ENCODE peak calls at places on chromosome 19, in four cellular contexts. One of them, this sample, is unnamed.

GRCh38 chr19:47003611-47003935 is 16.1 kb upstream of the NPAS1 start:
- ATAC-seq in CD4-positive, CD25-positive, alpha-beta regulatory T cell: no peak
- ATAC-seq in K562: peak; percentile 23
- ATAC-seq in heart left ventricle: peak; percentile 29
- ATAC-seq in this sample: no peak

GRCh38 chr19:3012522-3013260 is 16.4 kb downstream of the TLE2 start:
- ATAC-seq in CD4-positive, CD25-positive, alpha-beta regulatory T cell: no peak
- ATAC-seq in K562: peak; percentile 65
- ATAC-seq in heart left ventricle: no peak
- ATAC-seq in this sample: no peak

GRCh38 chr19:6048348-6048747 is 62.0 kb downstream of the RFX2 start:
- ATAC-seq in CD4-positive, CD25-positive, alpha-beta regulatory T cell: no peak
- ATAC-seq in K562: peak; percentile 41
- ATAC-seq in heart left ventricle: no peak
- ATAC-seq in this sample: no peak

GRCh38 chr19:36090930-36091695 is 19.8 kb upstream of the OVOL3 start:
- ATAC-seq in CD4-positive, CD25-positive, alpha-beta regulatory T cell: no peak
- ATAC-seq in K562: no peak
- ATAC-seq in heart left ventricle: no peak
- ATAC-seq in this sample: no peak

GRCh38 chr19:46828484-46828883 is 22.2 kb downstream of the AP2S1 start:
- ATAC-seq in CD4-positive, CD25-positive, alpha-beta regulatory T cell: peak; percentile 32
- ATAC-seq in K562: no peak
- ATAC-seq in heart left ventricle: no peak
- ATAC-seq in this sample: no peak

GRCh38 chr19:49565261-49565660 is 15.1 kb downstream of the NOSIP start:
- ATAC-seq in CD4-positive, CD25-positive, alpha-beta regulatory T cell: no peak
- ATAC-seq in K562: no peak
- ATAC-seq in heart left ventricle: peak; percentile 73
- ATAC-seq in this sample: peak; percentile 51

GRCh38 chr19:36093687-36094086 is 17.3 kb upstream of the OVOL3 start:
- ATAC-seq in CD4-positive, CD25-positive, alpha-beta regulatory T cell: no peak
- ATAC-seq in K562: no peak
- ATAC-seq in heart left ventricle: peak; percentile 90
- ATAC-seq in this sample: no peak

GRCh38 chr19:4695224-4695731 is 25.1 kb upstream of the MYDGF start:
- ATAC-seq in CD4-positive, CD25-positive, alpha-beta regulatory T cell: no peak
- ATAC-seq in K562: no peak
- ATAC-seq in heart left ventricle: peak; percentile 72
- ATAC-seq in this sample: no peak

GRCh38 chr19:47020992-47021496 is 1.4 kb downstream of the NPAS1 start:
- ATAC-seq in CD4-positive, CD25-positive, alpha-beta regulatory T cell: no peak
- ATAC-seq in K562: peak; percentile 20
- ATAC-seq in heart left ventricle: no peak
- ATAC-seq in this sample: no peak

GRCh38 chr19:6739390-6739883 is at the start of gene TRIP10:
- ATAC-seq in CD4-positive, CD25-positive, alpha-beta regulatory T cell: no peak
- ATAC-seq in K562: peak; percentile 14
- ATAC-seq in heart left ventricle: peak; percentile 59
- ATAC-seq in this sample: peak; percentile 6

GRCh38 chr19:49749055-49749716 is 13.9 kb downstream of the TSKS start:
- ATAC-seq in CD4-positive, CD25-positive, alpha-beta regulatory T cell: no peak
- ATAC-seq in K562: peak; percentile 31
- ATAC-seq in heart left ventricle: peak; percentile 36
- ATAC-seq in this sample: no peak

GRCh38 chr19:34386645-34387445 is 17.4 kb upstream of the PDCD2L start:
- ATAC-seq in CD4-positive, CD25-positive, alpha-beta regulatory T cell: no peak
- ATAC-seq in K562: no peak
- ATAC-seq in heart left ventricle: no peak
- ATAC-seq in this sample: no peak

GRCh38 chr19:18053571-18054219 is 33.0 kb downstream of the IL12RB1 start:
- ATAC-seq in CD4-positive, CD25-positive, alpha-beta regulatory T cell: no peak
- ATAC-seq in K562: no peak
- ATAC-seq in heart left ventricle: no peak
- ATAC-seq in this sample: no peak

GRCh38 chr19:29841559-29842367 is 30.0 kb downstream of the CCNE1 start:
- ATAC-seq in CD4-positive, CD25-positive, alpha-beta regulatory T cell: no peak
- ATAC-seq in K562: no peak
- ATAC-seq in heart left ventricle: no peak
- ATAC-seq in this sample: no peak

GRCh38 chr19:45403781-45404556 is 900 bp downstream of the PPP1R13L start:
- ATAC-seq in CD4-positive, CD25-positive, alpha-beta regulatory T cell: no peak
- ATAC-seq in K562: peak; percentile 50
- ATAC-seq in heart left ventricle: peak; percentile 41
- ATAC-seq in this sample: no peak

GRCh38 chr19:9906475-9907087 is 29.7 kb downstream of the OLFM2 start:
- ATAC-seq in CD4-positive, CD25-positive, alpha-beta regulatory T cell: no peak
- ATAC-seq in K562: no peak
- ATAC-seq in heart left ventricle: peak; percentile 48
- ATAC-seq in this sample: no peak

GRCh38 chr19:22595918-22596341 is 38.2 kb upstream of the ZNF492 start:
- ATAC-seq in CD4-positive, CD25-positive, alpha-beta regulatory T cell: no peak
- ATAC-seq in K562: peak; percentile 21
- ATAC-seq in heart left ventricle: peak; percentile 68
- ATAC-seq in this sample: peak; percentile 75

GRCh38 chr19:42606660-42607351 is 12.1 kb upstream of the CEACAM8 start:
- ATAC-seq in CD4-positive, CD25-positive, alpha-beta regulatory T cell: no peak
- ATAC-seq in K562: peak; percentile 93
- ATAC-seq in heart left ventricle: peak; percentile 13
- ATAC-seq in this sample: no peak

GRCh38 chr19:49489601-49490167 is 2.3 kb downstream of the RPL13A start:
- ATAC-seq in CD4-positive, CD25-positive, alpha-beta regulatory T cell: no peak
- ATAC-seq in K562: peak; percentile 51
- ATAC-seq in heart left ventricle: no peak
- ATAC-seq in this sample: no peak

GRCh38 chr19:53507523-53508442 is 30.2 kb upstream of the ZNF331 start:
- ATAC-seq in CD4-positive, CD25-positive, alpha-beta regulatory T cell: no peak
- ATAC-seq in K562: no peak
- ATAC-seq in heart left ventricle: no peak
- ATAC-seq in this sample: no peak

GRCh38 chr19:2887391-2887914 is 13.3 kb upstream of the ZNF57 start:
- ATAC-seq in CD4-positive, CD25-positive, alpha-beta regulatory T cell: peak; percentile 28
- ATAC-seq in K562: peak; percentile 89
- ATAC-seq in heart left ventricle: peak; percentile 74
- ATAC-seq in this sample: peak; percentile 70

GRCh38 chr19:32351807-32352630 is 6.6 kb downstream of the ZNF507 start:
- ATAC-seq in CD4-positive, CD25-positive, alpha-beta regulatory T cell: no peak
- ATAC-seq in K562: no peak
- ATAC-seq in heart left ventricle: no peak
- ATAC-seq in this sample: no peak

GRCh38 chr19:19171821-19172532 is 1.9 kb upstream of the MEF2B start:
- ATAC-seq in CD4-positive, CD25-positive, alpha-beta regulatory T cell: no peak
- ATAC-seq in K562: peak; percentile 79
- ATAC-seq in heart left ventricle: no peak
- ATAC-seq in this sample: peak; percentile 60

GRCh38 chr19:18143902-18144301 is 9.1 kb upstream of the PIK3R2 start:
- ATAC-seq in CD4-positive, CD25-positive, alpha-beta regulatory T cell: no peak
- ATAC-seq in K562: no peak
- ATAC-seq in heart left ventricle: no peak
- ATAC-seq in this sample: no peak

GRCh38 chr19:51001495-51001894 is at the start of gene KLK8:
- ATAC-seq in CD4-positive, CD25-positive, alpha-beta regulatory T cell: no peak
- ATAC-seq in K562: no peak
- ATAC-seq in heart left ventricle: no peak
- ATAC-seq in this sample: no peak

GRCh38 chr19:18450934-18451836 is 13.3 kb upstream of the ISYNA1 start:
- ATAC-seq in CD4-positive, CD25-positive, alpha-beta regulatory T cell: peak; percentile 87
- ATAC-seq in K562: peak; percentile 97
- ATAC-seq in heart left ventricle: peak; percentile 87
- ATAC-seq in this sample: peak; percentile 87

GRCh38 chr19:51317968-51318367 is 6.5 kb downstream of the IGLON5 start:
- ATAC-seq in CD4-positive, CD25-positive, alpha-beta regulatory T cell: no peak
- ATAC-seq in K562: no peak
- ATAC-seq in heart left ventricle: no peak
- ATAC-seq in this sample: no peak

GRCh38 chr19:2841858-2842574 is 741 bp downstream of the ZNF555 start:
- ATAC-seq in CD4-positive, CD25-positive, alpha-beta regulatory T cell: no peak
- ATAC-seq in K562: peak; percentile 37
- ATAC-seq in heart left ventricle: no peak
- ATAC-seq in this sample: no peak

GRCh38 chr19:495047-495439 is 1.2 kb upstream of the MADCAM1 start:
- ATAC-seq in CD4-positive, CD25-positive, alpha-beta regulatory T cell: no peak
- ATAC-seq in K562: no peak
- ATAC-seq in heart left ventricle: no peak
- ATAC-seq in this sample: no peak

GRCh38 chr19:44782729-44783128 is 5.0 kb downstream of the CBLC start:
- ATAC-seq in CD4-positive, CD25-positive, alpha-beta regulatory T cell: no peak
- ATAC-seq in K562: peak; percentile 57
- ATAC-seq in heart left ventricle: no peak
- ATAC-seq in this sample: no peak

GRCh38 chr19:42528354-42529247 is at the start of gene CEACAM1:
- ATAC-seq in CD4-positive, CD25-positive, alpha-beta regulatory T cell: peak; percentile 84
- ATAC-seq in K562: peak; percentile 25
- ATAC-seq in heart left ventricle: peak; percentile 88
- ATAC-seq in this sample: no peak

GRCh38 chr19:928471-929259 is 2.8 kb downstream of the ARID3A start:
- ATAC-seq in CD4-positive, CD25-positive, alpha-beta regulatory T cell: no peak
- ATAC-seq in K562: no peak
- ATAC-seq in heart left ventricle: no peak
- ATAC-seq in this sample: no peak

GRCh38 chr19:35045667-35046300 is 4.3 kb downstream of the HPN start:
- ATAC-seq in CD4-positive, CD25-positive, alpha-beta regulatory T cell: peak; percentile 83
- ATAC-seq in K562: peak; percentile 77
- ATAC-seq in heart left ventricle: no peak
- ATAC-seq in this sample: peak; percentile 24

GRCh38 chr19:45972081-45972943 is 1.4 kb downstream of the NOVA2 start:
- ATAC-seq in CD4-positive, CD25-positive, alpha-beta regulatory T cell: peak; percentile 49
- ATAC-seq in K562: no peak
- ATAC-seq in heart left ventricle: peak; percentile 87
- ATAC-seq in this sample: no peak

GRCh38 chr19:11180346-11180745 is 17.0 kb downstream of the KANK2 start:
- ATAC-seq in CD4-positive, CD25-positive, alpha-beta regulatory T cell: no peak
- ATAC-seq in K562: no peak
- ATAC-seq in heart left ventricle: peak; percentile 29
- ATAC-seq in this sample: peak; percentile 60

GRCh38 chr19:4641132-4641531 is 1.8 kb downstream of the TNFAIP8L1 start:
- ATAC-seq in CD4-positive, CD25-positive, alpha-beta regulatory T cell: no peak
- ATAC-seq in K562: no peak
- ATAC-seq in heart left ventricle: no peak
- ATAC-seq in this sample: no peak

GRCh38 chr19:4390017-4390861 is 10.1 kb downstream of the SH3GL1 start:
- ATAC-seq in CD4-positive, CD25-positive, alpha-beta regulatory T cell: no peak
- ATAC-seq in K562: no peak
- ATAC-seq in heart left ventricle: peak; percentile 81
- ATAC-seq in this sample: peak; percentile 50

GRCh38 chr19:46802152-46802551 is 13.8 kb upstream of the SLC1A5 start:
- ATAC-seq in CD4-positive, CD25-positive, alpha-beta regulatory T cell: no peak
- ATAC-seq in K562: no peak
- ATAC-seq in heart left ventricle: no peak
- ATAC-seq in this sample: no peak

GRCh38 chr19:14971474-14971873 is 8.2 kb downstream of the SLC1A6 start:
- ATAC-seq in CD4-positive, CD25-positive, alpha-beta regulatory T cell: no peak
- ATAC-seq in K562: no peak
- ATAC-seq in heart left ventricle: no peak
- ATAC-seq in this sample: no peak
- H3K9me3 ChIP-seq in CD4-positive, CD25-positive, alpha-beta regulatory T cell: no peaks in the 10 kb centered on the region
- H3K9me3 ChIP-seq in K562: no peaks in the 10 kb centered on the region
- H3K9me3 ChIP-seq in heart left ventricle: no peaks in the 10 kb centered on the region
- H3K9me3 ChIP-seq in this sample: peaks cover 3% of the 10 kb centered on the region

DNA sequence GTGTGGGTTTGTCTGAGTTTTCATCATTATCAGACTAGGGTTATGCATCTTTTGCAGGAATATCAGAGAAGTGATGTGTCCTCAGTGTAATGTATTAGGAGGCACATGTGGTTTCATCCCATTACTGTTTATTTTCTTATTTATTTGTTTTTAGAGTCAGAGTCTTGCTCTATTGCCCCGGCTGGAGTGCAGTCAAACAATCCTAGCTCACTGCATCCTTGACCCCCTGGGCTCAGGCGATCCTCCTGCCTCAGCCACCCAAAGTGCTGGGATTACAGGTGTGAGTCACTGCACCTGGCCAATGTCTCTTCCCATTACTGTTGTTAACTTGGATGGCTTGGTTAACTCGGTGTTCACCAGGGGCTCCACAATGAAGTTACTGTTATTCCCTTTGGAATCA is 67.4 kb downstream of the MAP4K1 start:
- ATAC-seq in CD4-positive, CD25-positive, alpha-beta regulatory T cell: no peak
- ATAC-seq in K562: no peak
- ATAC-seq in heart left ventricle: no peak
- ATAC-seq in this sample: no peak
- H3K27ac ChIP-seq in CD4-positive, CD25-positive, alpha-beta regulatory T cell: no peak overlapping the region
- H3K27ac ChIP-seq in K562: no peak overlapping the region
- H3K27ac ChIP-seq in heart left ventricle: no peak overlapping the region
- H3K27ac ChIP-seq in this sample: no peak overlapping the region

GRCh38 chr19:56842421-56842820 is 1.9 kb upstream of the PEG3 start:
- ATAC-seq in CD4-positive, CD25-positive, alpha-beta regulatory T cell: no peak
- ATAC-seq in K562: no peak
- ATAC-seq in heart left ventricle: no peak
- ATAC-seq in this sample: no peak

GRCh38 chr19:56838930-56839664 is 1.4 kb downstream of the PEG3 start:
- ATAC-seq in CD4-positive, CD25-positive, alpha-beta regulatory T cell: peak; percentile 9
- ATAC-seq in K562: no peak
- ATAC-seq in heart left ventricle: peak; percentile 70
- ATAC-seq in this sample: peak; percentile 77

GRCh38 chr19:56839665-56840451 is 668 bp downstream of the PEG3 start:
- ATAC-seq in CD4-positive, CD25-positive, alpha-beta regulatory T cell: peak; percentile 31
- ATAC-seq in K562: no peak
- ATAC-seq in heart left ventricle: peak; percentile 69
- ATAC-seq in this sample: peak; percentile 71

GRCh38 chr19:56841194-56841546 is 644 bp upstream of the PEG3 start:
- ATAC-seq in CD4-positive, CD25-positive, alpha-beta regulatory T cell: no peak
- ATAC-seq in K562: no peak
- ATAC-seq in heart left ventricle: no peak
- ATAC-seq in this sample: no peak

DNA sequence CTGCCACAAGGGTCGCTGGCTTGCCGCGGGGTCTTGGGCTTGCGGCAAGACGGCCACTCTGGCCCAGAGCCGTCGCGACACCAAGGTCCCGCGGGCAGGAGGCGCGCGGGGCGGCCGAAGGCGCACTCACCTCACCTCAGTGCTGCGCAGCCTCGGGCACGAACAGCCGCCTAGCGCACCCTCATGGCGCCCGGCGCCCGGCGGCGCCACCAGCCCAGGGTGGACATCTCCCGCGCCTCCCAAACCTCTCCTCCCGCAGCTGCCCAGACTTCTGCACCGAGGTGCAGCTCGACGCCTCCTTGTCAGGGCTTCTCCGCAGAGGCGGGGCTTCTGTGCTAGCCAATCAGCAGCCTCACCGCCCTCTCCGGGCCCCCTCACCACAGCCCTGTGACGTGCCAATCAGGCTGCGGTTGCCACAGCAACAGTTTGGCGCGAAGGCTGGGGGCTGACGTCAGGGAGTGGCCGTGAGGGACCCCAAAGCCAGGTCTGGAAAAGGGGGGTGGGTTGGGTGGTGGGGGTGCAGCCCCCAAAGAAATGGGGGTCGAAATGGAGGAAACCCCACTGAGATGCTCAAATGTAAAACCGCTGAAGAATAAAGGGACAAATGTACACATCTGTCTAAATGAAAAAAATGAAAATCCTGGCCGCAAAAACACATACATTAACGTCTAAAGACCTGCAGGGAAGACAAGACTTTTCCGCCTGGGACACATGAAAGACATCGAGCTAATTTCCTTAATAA is at the start of the genes PEG3 and ZIM2:
- ATAC-seq in CD4-positive, CD25-positive, alpha-beta regulatory T cell: no peak
- ATAC-seq in K562: no peak
- ATAC-seq in heart left ventricle: no peak
- ATAC-seq in this sample: no peak
- H3K9me3 ChIP-seq in CD4-positive, CD25-positive, alpha-beta regulatory T cell: peaks cover 8% of the 10 kb centered on the region
- H3K9me3 ChIP-seq in K562: peaks cover 2% of the 10 kb centered on the region
- H3K9me3 ChIP-seq in heart left ventricle: no peaks in the 10 kb centered on the region
- H3K9me3 ChIP-seq in this sample: no peaks in the 10 kb centered on the region

GRCh38 chr19:16892868-16893685 is 4.3 kb downstream of the F2RL3 start:
- ATAC-seq in CD4-positive, CD25-positive, alpha-beta regulatory T cell: no peak
- ATAC-seq in K562: no peak
- ATAC-seq in heart left ventricle: no peak
- ATAC-seq in this sample: no peak
- H3K27ac ChIP-seq in CD4-positive, CD25-positive, alpha-beta regulatory T cell: no peak overlapping the region
- H3K27ac ChIP-seq in K562: peak overlapping the region; percentile 13
- H3K27ac ChIP-seq in heart left ventricle: no peak overlapping the region
- H3K27ac ChIP-seq in this sample: no peak overlapping the region

This sample was measured in gastroesophageal sphincter.